ENCODE peak calls at places on chromosomes 1 and 21, in seven cellular contexts. R is mesenchymal stem cell, V is mesendoderm, B is neuronal stem cell, J is IMR-90, I is H9, M is H1. L is an unnamed sample.

GRCh38 chr1:6257541-6258069 is 3.3 kb downstream of the GPR153 start:
- DNase-seq in V (no peak), I (no peak), R (no peak), J (no peak), M (no peak), B (no peak), L (no peak)

GRCh38 chr1:170075186-170075585 is 691 bp upstream of the KIFAP3 start:
- DNase-seq in J (no peak), I (no peak), V (no peak), B (no peak), R (no peak), M (no peak), L (no peak)

GRCh38 chr1:63124666-63125191 is 197.6 kb upstream of the FOXD3 start:
- DNase-seq in V (peak), I (no peak), R (peak), B (no peak), M (no peak), J (peak), L (no peak)

GRCh38 chr21:42680429-42680828 is 27.0 kb downstream of the PDE9A start:
- DNase-seq in I (no peak), R (no peak), M (no peak), V (no peak), J (no peak), B (no peak), L (no peak)

GRCh38 chr1:23098463-23099170 is 70.0 kb downstream of the LUZP1 start:
- DNase-seq in B (peak), I (peak), J (peak), R (peak), M (peak), V (peak), L (peak)

GRCh38 chr1:212452323-212453155 is 19.8 kb downstream of the NENF start:
- DNase-seq in V (no peak), J (peak), I (no peak), B (no peak), R (peak), M (no peak), L (no peak)

GRCh38 chr1:46244656-46245371 is 2.7 kb upstream of the RAD54L start:
- DNase-seq in I (no peak), R (peak), V (peak), B (no peak), J (peak), M (no peak), L (no peak)

GRCh38 chr1:181801617-181802016 is 259.9 kb downstream of the ZNF648 start:
- DNase-seq in J (no peak), B (no peak), I (no peak), V (no peak), M (no peak), R (no peak), L (no peak)

GRCh38 chr1:21651214-21652042 is 17.7 kb downstream of the RAP1GAP start:
- DNase-seq in B (peak), I (peak), J (no peak), R (no peak), M (no peak), V (peak), L (peak)

GRCh38 chr1:41351262-41352151 is 9.7 kb upstream of the FOXO6 start:
- DNase-seq in I (no peak), V (peak), J (no peak), B (no peak), M (peak), R (no peak), L (no peak)

GRCh38 chr1:188237573-188238353 is 1409.0 kb downstream of the PLA2G4A start:
- DNase-seq in J (peak), V (no peak), R (no peak), B (no peak), I (no peak), M (no peak), L (peak)

GRCh38 chr1:116764466-116764896 is 10.3 kb downstream of the CD2 start:
- DNase-seq in J (no peak), V (no peak), R (no peak), B (no peak), I (no peak), M (no peak), L (no peak)

GRCh38 chr1:26094076-26094669 is 17.5 kb upstream of the PDIK1L start:
- DNase-seq in I (peak), J (peak), M (peak), V (peak), R (no peak), B (no peak), L (peak)

GRCh38 chr1:158248122-158248521 is 6.1 kb upstream of the CD1A start:
- DNase-seq in V (no peak), R (no peak), M (no peak), J (no peak), B (no peak), I (no peak), L (no peak)

GRCh38 chr1:110298991-110299390 is 40.2 kb upstream of the RBM15 start:
- DNase-seq in V (no peak), I (no peak), B (no peak), R (no peak), M (no peak), J (peak), L (no peak)

GRCh38 chr1:23809751-23810171 is 9.2 kb upstream of the GALE start:
- DNase-seq in B (no peak), M (peak), V (peak), I (peak), J (peak), R (peak), L (peak)

GRCh38 chr1:19354531-19354981 is 42.4 kb downstream of the SLC66A1 start:
- DNase-seq in B (no peak), V (no peak), R (no peak), M (no peak), I (no peak), J (no peak), L (no peak)

GRCh38 chr1:11478571-11479374 is at the start of gene DISP3:
- DNase-seq in M (peak), J (peak), I (peak), R (peak), V (peak), B (peak), L (peak)

GRCh38 chr1:11482904-11483479 is 4.0 kb downstream of the DISP3 start:
- DNase-seq in V (no peak), M (no peak), R (no peak), J (no peak), B (no peak), I (no peak), L (no peak)

GRCh38 chr1:11481019-11481418 is 2.1 kb downstream of the DISP3 start:
- DNase-seq in I (no peak), B (no peak), M (no peak), R (no peak), V (no peak), J (no peak), L (no peak)

GRCh38 chr1:11482186-11482585 is 3.2 kb downstream of the DISP3 start:
- DNase-seq in I (no peak), J (no peak), V (no peak), B (no peak), M (no peak), R (no peak), L (no peak)

DNA sequence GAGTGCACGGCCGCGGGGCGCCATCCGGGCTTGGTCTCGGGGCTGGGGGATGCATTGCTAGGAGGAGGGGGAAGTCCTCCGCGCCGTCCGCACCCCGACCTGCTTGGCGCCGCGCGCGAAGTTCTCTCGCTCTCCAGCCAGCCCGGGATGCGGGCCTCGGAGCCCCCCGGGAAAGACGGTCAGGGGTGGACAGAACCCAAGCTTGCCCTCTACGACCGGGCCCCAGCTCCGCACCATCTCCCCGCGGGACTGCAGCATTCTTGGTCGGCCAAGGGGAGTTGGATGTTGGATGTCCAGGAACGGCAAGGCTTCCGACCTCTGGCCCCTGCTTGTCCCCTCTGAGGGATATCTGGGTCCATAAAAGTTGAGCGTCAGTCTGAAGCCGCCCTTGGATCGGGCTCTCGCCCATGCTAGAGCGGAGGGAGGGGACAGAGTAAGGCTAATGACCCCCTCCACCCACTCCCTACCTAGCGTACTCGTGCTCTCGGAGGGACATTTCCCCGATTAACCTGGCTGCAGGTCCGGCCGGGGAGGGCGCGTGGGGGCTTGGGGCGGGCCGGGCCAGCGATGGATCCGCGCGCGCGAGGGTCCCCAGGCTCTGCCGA is 522 bp downstream of the DISP3 start:
- DNase-seq in B (no peak), V (peak), M (no peak), R (peak), J (no peak), I (peak), L (no peak)
- H2AK5ac ChIP-seq in B (peak), V (no peak), M (no peak), R (no peak), J (no peak), I (no peak), L (no peak)

DNA sequence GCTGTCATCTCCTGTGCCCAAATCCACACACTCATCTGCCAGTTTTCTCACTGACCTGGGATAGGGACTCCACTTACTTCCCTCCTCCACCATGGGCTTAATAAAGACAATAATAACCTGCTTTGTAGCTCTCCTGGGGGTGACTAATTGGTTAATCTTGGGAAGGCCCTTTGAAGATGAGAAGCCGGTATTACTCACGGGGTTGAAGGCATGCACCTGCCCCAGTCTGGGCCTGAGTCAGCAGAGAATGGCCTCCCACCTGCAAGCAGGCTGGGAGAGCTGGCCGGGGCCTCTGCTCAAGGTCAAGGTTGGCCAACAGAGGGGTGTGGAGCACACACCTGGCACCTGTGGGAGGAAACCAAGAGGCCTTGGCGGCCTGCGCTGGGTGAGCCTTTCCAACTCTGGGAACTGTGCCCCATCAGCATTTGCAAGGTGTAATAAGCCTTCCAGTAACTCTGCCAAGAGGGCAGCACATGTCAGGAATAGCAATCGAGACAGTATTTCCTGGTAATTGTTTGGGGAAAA is 49.1 kb downstream of the TOMM20 start:
- DNase-seq in J (peak), I (peak), R (peak), V (peak), M (no peak), B (no peak), L (peak)
- H3K18ac ChIP-seq in J (peak), I (no peak), R (peak), V (no peak), M (no peak), B (no peak), L (no peak)

GRCh38 chr1:160797163-160797797 is 1.3 kb downstream of the LY9 start:
- DNase-seq in B (no peak), M (no peak), R (no peak), V (no peak), I (no peak), J (no peak), L (no peak)
- H3K9ac ChIP-seq in B (no peak), M (no peak), R (no peak), V (no peak), I (no peak), J (no peak), L (no peak)

DNA sequence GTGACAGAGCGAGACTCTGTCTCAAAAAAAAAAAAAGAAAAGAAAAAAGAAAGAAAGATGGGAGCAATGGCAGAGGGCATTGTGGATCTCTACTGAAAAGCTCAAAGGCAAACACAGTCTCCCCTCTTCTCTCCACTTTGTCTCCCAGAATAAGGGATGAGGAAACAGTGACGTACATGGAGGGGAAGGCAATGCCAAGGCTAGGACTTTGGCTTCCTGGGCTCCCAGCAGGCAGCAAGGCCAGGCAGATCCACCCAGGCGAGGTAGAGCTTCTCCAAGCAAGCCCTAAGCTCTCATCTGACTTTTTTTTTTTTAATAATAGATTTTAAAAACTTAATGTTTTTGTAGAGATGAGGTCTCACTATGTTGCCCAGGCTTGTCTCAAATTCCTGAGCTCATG is 4.6 kb downstream of the ARHGEF2 start:
- DNase-seq in B (no peak), I (no peak), R (no peak), J (no peak), M (no peak), V (no peak), L (no peak)
- H2AK5ac ChIP-seq in B (no peak), I (no peak), R (no peak), J (peak), M (no peak), V (no peak), L (no peak)

GRCh38 chr1:152917794-152918193 is 9.4 kb downstream of the IVL start:
- DNase-seq in R (no peak), J (peak), I (no peak), B (no peak), V (peak), M (no peak), L (peak)
- H3K18ac ChIP-seq in R (no peak), J (no peak), I (no peak), B (no peak), V (no peak), M (no peak), L (no peak)

GRCh38 chr1:2300851-2301606 is 72.9 kb downstream of the SKI start:
- DNase-seq in M (no peak), J (peak), I (no peak), B (no peak), R (no peak), V (no peak), L (peak)
- H3K9ac ChIP-seq in M (no peak), J (peak), I (no peak), B (no peak), R (peak), V (no peak), L (no peak)

DNA sequence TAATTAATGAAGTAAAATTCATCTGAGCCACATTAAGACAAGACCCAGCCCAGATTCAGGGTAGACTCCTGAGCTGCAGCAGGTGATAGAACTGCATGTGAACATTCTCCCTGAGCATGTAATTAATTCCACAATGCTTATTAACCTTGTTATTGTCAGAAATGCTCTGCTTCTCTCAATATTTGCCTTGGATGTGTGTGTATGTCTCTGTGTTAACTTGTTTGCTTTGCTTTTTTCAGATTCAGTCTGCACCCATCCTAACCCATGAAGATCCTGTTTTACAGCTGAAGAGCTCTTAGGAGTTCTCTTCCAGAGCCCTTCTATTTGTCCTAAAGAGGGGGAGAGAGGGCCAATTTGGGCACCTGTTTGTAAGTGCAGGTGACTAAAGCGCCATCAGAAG is 143.2 kb upstream of the BMP8A start:
- DNase-seq in M (no peak), B (no peak), R (no peak), V (no peak), J (no peak), I (no peak), L (no peak)
- H2AK5ac ChIP-seq in M (no peak), B (no peak), R (no peak), V (no peak), J (no peak), I (no peak), L (no peak)

DNA sequence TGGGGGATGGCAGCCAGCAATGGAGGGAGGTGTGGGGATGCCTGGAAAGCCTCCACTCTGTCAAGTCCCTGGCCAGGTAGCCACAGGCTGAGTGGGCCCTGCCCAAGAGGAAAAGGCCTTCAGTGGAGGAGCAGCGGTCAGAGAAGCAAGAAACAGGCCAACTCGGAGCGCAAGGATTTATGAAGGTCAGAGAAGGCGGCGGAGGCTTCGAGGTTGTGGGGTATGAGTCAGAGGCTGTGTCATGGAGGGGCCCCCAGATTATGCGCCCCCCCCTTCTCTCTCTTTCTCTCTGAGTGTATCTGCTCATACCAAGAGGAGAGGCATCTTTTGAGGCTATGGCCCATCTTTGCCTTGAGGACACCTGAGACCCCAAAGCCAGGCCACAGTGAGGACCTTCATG is 99.5 kb downstream of the CASZ1 start:
- DNase-seq in I (no peak), J (peak), V (no peak), M (no peak), R (peak), B (no peak), L (no peak)
- H3K18ac ChIP-seq in I (no peak), J (no peak), V (no peak), M (no peak), R (no peak), B (peak), L (no peak)

GRCh38 chr1:226722901-226723639 is 16.0 kb downstream of the ITPKB start:
- DNase-seq in B (no peak), V (no peak), J (no peak), M (no peak), I (no peak), R (no peak), L (no peak)
- H3K9ac ChIP-seq in B (no peak), V (peak), J (no peak), M (no peak), I (no peak), R (no peak), L (no peak)

DNA sequence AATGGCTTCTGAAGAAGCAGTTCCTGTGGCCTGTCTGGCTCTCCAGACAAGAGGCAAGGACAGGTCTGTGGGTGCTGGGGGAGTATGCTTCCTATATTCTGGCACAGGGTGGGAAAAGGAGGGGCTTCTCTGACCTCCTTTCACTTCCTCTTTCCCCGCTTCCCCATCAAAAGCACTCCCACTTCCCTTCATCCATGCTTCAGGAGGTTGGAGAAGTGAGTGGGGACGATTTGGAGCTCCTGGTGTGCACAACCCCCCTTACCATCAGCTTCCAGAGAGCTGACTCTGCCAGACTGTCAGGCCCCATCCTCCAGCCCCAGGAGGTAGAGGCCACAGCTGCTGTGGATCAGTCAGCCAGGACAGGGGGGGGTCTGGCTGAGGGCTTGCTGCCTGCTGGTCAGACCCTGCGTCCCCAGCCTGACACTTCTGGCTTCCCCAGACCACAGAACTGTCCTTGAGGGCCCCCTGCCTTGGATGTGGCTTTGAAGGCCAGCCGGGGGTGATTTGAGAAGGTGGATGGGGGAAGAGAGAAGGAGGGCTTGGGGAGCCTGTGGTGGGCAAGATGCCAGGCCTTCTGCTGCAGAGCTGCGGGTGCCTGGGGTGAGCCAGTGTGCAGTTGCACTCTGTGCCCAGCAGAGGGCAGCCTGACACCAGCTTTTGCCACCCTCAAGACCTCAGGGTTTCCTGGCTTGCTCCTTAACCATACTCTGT is 21.5 kb upstream of the TMEM222 start:
- DNase-seq in R (peak), J (peak), V (peak), B (peak), M (peak), I (peak), L (peak)
- H2AK5ac ChIP-seq in R (peak), J (peak), V (no peak), B (peak), M (no peak), I (no peak), L (no peak)

L was measured in trophoblast cell.